ENCODE peak calls at places on chromosomes 7 and 10, in six cellular contexts. D is stomach; O is CD4-positive, alpha-beta memory T cell; P is endodermal cell; C is IMR-90; B is K562. U is an unnamed sample.

GRCh38 chr7:77537136-77537594 is at the start of gene PTPN12:
- DNase-seq in D (no peak), O (no peak), P (no peak), C (no peak), B (no peak), U (no peak)

GRCh38 chr10:34016541-34016940 is 682.1 kb upstream of the NRP1 start:
- DNase-seq in D (no peak), O (no peak), P (no peak), C (no peak), B (no peak), U (no peak)

GRCh38 chr7:2480071-2480410 is 3.8 kb upstream of the GRIFIN start:
- DNase-seq in D (no peak), O (no peak), P (peak), C (peak), B (no peak), U (no peak)

GRCh38 chr10:122786269-122786668 is 59.4 kb downstream of the CUZD1 start:
- DNase-seq in D (no peak), O (no peak), P (peak), C (peak), B (peak), U (no peak)

GRCh38 chr10:113754768-113755167 is 3.3 kb downstream of the PLEKHS1 start:
- DNase-seq in D (no peak), O (no peak), P (peak), C (no peak), B (no peak), U (no peak)

GRCh38 chr7:10821156-10821555 is 152.5 kb upstream of the PHF14 start:
- DNase-seq in D (no peak), O (no peak), P (no peak), C (no peak), B (no peak), U (no peak)

GRCh38 chr10:119445311-119445934 is 97.1 kb downstream of the RGS10 start:
- DNase-seq in D (peak), O (peak), P (peak), C (peak), B (peak), U (peak)

GRCh38 chr10:61897671-61898434 is 3.6 kb upstream of the ARID5B start:
- DNase-seq in D (peak), O (no peak), P (peak), C (peak), B (peak), U (no peak)

GRCh38 chr10:123017421-123018165 is 8.8 kb downstream of the ACADSB start:
- DNase-seq in D (peak), O (no peak), P (peak), C (no peak), B (no peak), U (no peak)

GRCh38 chr10:9792181-9792580 is 1225.5 kb upstream of the CELF2 start:
- DNase-seq in D (no peak), O (no peak), P (no peak), C (peak), B (no peak), U (no peak)

GRCh38 chr10:77201135-77202111 is 436.2 kb downstream of the KCNMA1 start:
- DNase-seq in D (no peak), O (no peak), P (no peak), C (peak), B (no peak), U (no peak)

GRCh38 chr7:103093429-103093828 is 18.5 kb downstream of the ARMC10 start:
- DNase-seq in D (no peak), O (no peak), P (no peak), C (no peak), B (no peak), U (no peak)

GRCh38 chr10:103688451-103688850 is 166.9 kb downstream of the SH3PXD2A start:
- DNase-seq in D (no peak), O (no peak), P (no peak), C (no peak), B (peak), U (no peak)

GRCh38 chr7:30815016-30815854 is 44.0 kb downstream of the MINDY4 start:
- DNase-seq in D (no peak), O (no peak), P (no peak), C (no peak), B (no peak), U (no peak)

GRCh38 chr7:151839511-151839921 is 37.4 kb downstream of the PRKAG2 start:
- DNase-seq in D (no peak), O (no peak), P (no peak), C (no peak), B (no peak), U (no peak)

GRCh38 chr10:86749835-86750234 is 6.6 kb upstream of the BMPR1A start:
- DNase-seq in D (no peak), O (no peak), P (peak), C (no peak), B (no peak), U (no peak)

GRCh38 chr7:106870983-106871410 is 5.9 kb downstream of the PIK3CG start:
- DNase-seq in D (no peak), O (no peak), P (no peak), C (peak), B (peak), U (no peak)

GRCh38 chr10:29881336-29881751 is 178.0 kb downstream of the JCAD start:
- DNase-seq in D (no peak), O (no peak), P (no peak), C (no peak), B (no peak), U (no peak)

GRCh38 chr7:99001482-99002145 is 123.3 kb downstream of the TRRAP start:
- DNase-seq in D (no peak), O (no peak), P (no peak), C (no peak), B (no peak), U (no peak)

GRCh38 chr10:132602610-132603009 is 65.0 kb downstream of the INPP5A start:
- DNase-seq in D (no peak), O (no peak), P (no peak), C (no peak), B (no peak), U (no peak)

GRCh38 chr10:92590623-92591549 is 2.0 kb upstream of the KIF11 start:
- DNase-seq in D (no peak), O (no peak), P (peak), C (peak), B (peak), U (no peak)

GRCh38 chr10:99449023-99449422 is 18.6 kb upstream of the GOT1 start:
- DNase-seq in D (no peak), O (no peak), P (no peak), C (no peak), B (no peak), U (no peak)

GRCh38 chr7:33143996-33144718 is 14.8 kb downstream of the BBS9 start:
- DNase-seq in D (no peak), O (no peak), P (no peak), C (peak), B (no peak), U (no peak)

GRCh38 chr10:28587970-28588290 is 55.0 kb downstream of the WAC start:
- DNase-seq in D (peak), O (no peak), P (no peak), C (peak), B (no peak), U (no peak)

GRCh38 chr7:98555403-98555802 is 61.7 kb upstream of the NPTX2 start:
- DNase-seq in D (no peak), O (no peak), P (no peak), C (no peak), B (no peak), U (no peak)

GRCh38 chr10:92655426-92655825 is 34.3 kb upstream of the HHEX start:
- DNase-seq in D (no peak), O (no peak), P (no peak), C (peak), B (no peak), U (no peak)

GRCh38 chr10:50501899-50502556 is 121.7 kb downstream of the SGMS1 start:
- DNase-seq in D (no peak), O (no peak), P (no peak), C (no peak), B (no peak), U (peak)

GRCh38 chr7:15603124-15603523 is 41.3 kb upstream of the AGMO start:
- DNase-seq in D (no peak), O (no peak), P (no peak), C (no peak), B (no peak), U (no peak)

GRCh38 chr10:71868192-71868697 is 17.2 kb upstream of the PSAP start:
- DNase-seq in D (no peak), O (no peak), P (no peak), C (peak), B (peak), U (no peak)

GRCh38 chr7:56287429-56288138 is 171.4 kb upstream of the NUPR2 start:
- DNase-seq in D (peak), O (no peak), P (no peak), C (no peak), B (no peak), U (no peak)

DNA sequence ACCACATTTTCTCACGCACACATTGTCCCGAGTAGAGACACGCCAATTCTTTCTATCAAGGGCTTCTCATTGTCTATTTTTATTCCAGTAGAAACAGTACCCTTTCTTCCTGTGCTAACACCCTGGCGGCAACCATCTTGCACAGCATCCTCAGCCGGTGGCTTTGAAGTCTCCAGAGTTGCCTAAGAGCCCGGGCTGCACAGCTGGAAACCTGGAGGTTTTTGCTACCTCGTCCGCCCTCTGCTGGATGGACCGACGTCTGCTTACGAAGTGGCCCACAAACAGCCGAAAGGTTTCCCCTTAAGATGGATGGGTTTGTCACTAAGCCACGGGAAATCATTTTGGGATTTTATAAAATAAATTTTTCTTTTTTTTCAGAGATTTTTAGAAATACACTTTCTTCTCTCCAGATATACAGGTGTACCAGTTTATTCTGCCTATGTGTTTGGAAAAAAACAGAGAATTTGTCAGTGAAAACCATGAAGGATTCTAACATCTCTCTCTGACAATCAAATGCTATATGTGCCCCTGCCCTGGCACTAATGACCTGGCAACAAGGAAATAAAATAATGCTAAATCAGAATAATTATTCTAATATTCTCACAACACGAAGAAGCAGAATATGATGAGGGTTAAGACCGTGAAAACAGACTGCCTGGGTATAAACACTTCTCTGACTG is 81.8 kb upstream of the FAM204A start:
- DNase-seq in D (peak), O (peak), P (peak), C (peak), B (peak), U (peak)
- H3K27ac ChIP-seq in D (no peak), O (no peak), P (no peak), C (no peak), B (no peak), U (no peak)

DNA sequence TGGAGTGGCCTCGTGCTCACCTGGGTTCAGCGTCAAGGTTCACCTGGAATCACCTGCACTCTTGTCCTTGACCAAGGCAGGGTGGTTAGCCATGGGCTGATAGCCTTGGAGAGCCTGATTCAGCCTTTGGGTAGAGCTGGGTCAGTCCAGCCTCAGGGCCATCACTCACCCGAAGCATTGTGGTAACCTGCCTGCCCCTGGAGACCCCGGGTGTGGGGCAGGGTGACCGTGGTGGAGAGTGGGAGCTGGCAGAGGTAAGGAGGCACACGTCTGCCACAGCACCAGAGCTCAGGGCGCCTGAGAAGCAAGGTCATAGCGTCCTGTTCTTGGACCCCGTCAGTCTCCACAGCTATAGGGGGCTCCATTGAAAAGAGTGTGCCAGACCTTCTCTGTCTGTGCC is 27.7 kb upstream of the WDFY4 start:
- DNase-seq in D (no peak), O (no peak), P (no peak), C (no peak), B (no peak), U (no peak)
- H3K27ac ChIP-seq in D (no peak), O (no peak), P (no peak), C (no peak), B (no peak), U (no peak)

GRCh38 chr7:50821457-50821977 is 38.8 kb upstream of the GRB10 start:
- DNase-seq in D (no peak), O (no peak), P (no peak), C (peak), B (peak), U (no peak)
- H3K27ac ChIP-seq in D (no peak), O (no peak), P (no peak), C (no peak), B (no peak), U (no peak)

GRCh38 chr10:68871731-68872342 is 29.3 kb upstream of the DDX50 start:
- DNase-seq in D (no peak), O (no peak), P (no peak), C (peak), B (no peak), U (no peak)
- H3K27ac ChIP-seq in D (peak), O (no peak), P (peak), C (no peak), B (no peak), U (no peak)

GRCh38 chr10:58479016-58479415 is 33.7 kb upstream of the BICC1 start:
- DNase-seq in D (no peak), O (no peak), P (no peak), C (no peak), B (no peak), U (no peak)

GRCh38 chr10:58477902-58478301 is 34.8 kb upstream of the BICC1 start:
- DNase-seq in D (no peak), O (no peak), P (no peak), C (peak), B (no peak), U (no peak)

GRCh38 chr10:58473966-58474365 is 38.7 kb upstream of the BICC1 start:
- DNase-seq in D (no peak), O (no peak), P (no peak), C (peak), B (no peak), U (no peak)

GRCh38 chr10:58477122-58477521 is 35.5 kb upstream of the BICC1 start:
- DNase-seq in D (no peak), O (no peak), P (peak), C (peak), B (no peak), U (no peak)

DNA sequence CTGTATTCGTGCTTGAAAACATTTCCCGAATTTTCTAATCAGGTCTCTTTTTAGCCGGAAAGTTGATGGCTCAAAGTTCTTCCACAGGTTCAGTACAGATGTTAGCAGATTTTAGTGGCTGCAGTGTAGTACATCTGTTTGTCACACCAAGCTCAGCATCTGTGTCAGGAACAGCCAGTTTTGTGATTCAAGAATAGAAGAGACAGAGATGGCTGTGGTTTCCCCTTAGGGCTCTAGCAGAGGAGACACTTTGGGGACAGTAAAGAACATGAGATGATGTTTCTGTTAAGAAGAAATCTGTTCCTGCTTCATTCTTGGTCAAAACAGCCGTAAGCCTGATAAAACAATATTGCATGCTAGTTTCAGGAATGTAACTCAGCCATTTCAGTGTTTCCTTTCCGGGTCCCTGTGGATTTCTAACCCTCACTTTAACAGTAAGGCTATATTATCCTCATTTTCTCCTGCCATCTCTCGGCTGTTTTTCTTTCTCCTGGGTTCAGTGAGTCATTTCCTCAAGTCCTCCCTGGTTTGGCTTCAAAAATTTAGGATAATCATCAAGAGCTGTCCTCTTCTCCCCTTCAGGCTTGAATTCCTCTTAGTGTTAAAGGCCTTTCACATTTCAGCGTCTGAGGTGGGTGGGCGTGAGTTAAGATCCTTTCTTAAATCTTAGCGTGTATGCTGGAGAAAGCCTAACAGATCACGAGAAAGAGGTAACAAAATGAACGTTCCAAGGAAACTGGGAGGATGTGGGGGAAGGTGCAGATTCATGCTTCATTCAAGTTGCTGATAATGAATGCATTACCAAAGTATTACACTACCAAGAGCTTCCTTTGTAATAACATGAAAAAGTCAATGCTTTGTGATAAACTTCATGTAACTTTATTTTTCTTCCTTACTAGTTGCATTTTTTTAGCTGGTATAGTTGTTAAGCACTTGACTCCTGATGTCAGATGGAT is 37.1 kb upstream of the BICC1 start:
- DNase-seq in D (no peak), O (no peak), P (no peak), C (peak), B (no peak), U (no peak)
- H3K27ac ChIP-seq in D (no peak), O (no peak), P (no peak), C (peak), B (no peak), U (no peak)

DNA sequence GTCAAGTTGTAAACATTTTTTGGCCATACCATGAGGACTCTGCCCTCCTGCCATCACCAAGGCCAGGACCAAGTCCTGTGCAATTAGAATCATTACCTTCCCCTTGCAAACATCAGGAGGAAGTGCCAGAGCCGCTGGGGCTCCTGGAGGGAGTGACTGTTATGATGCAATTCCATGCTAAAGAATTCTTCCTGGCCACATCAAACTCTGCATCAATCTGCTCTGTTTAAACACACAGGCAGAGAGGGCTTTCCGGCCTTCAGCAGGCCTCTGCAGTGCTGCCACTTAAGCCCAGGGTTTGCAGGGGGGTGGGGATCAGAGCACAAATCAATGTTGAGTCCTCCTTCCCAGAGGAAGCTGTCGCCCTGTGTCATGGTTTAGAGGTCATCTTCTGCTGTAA is 58.1 kb downstream of the CTBP2 start:
- DNase-seq in D (peak), O (no peak), P (no peak), C (peak), B (no peak), U (no peak)
- H3K27ac ChIP-seq in D (no peak), O (no peak), P (no peak), C (peak), B (no peak), U (no peak)

GRCh38 chr10:15719062-15719898 is 442 bp downstream of the ITGA8 start:
- DNase-seq in D (no peak), O (no peak), P (peak), C (no peak), B (no peak), U (peak)
- H3K27ac ChIP-seq in D (peak), O (no peak), P (no peak), C (no peak), B (no peak), U (no peak)

DNA sequence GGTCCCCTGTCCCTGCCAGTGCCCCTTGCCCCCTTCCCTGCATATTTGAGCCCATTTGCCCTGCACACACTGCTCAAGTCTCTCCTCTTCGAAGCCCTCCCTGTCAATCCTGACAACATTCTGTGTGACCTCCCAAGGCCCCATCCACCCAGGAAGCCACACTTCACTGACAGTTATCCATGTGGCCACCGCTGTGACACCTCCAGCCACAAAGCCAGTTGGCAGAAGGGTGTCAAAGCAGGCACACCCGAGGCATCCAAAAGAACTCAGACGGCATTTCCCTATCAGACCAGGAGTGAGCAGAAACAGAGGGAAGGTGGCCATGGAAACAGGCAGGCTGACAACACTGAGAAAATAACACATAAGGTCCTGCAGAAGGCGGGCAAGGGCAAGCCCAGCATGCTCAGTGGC is 4.6 kb downstream of the POLM start:
- DNase-seq in D (no peak), O (no peak), P (no peak), C (no peak), B (no peak), U (no peak)
- H3K27ac ChIP-seq in D (peak), O (no peak), P (no peak), C (no peak), B (no peak), U (no peak)

GRCh38 chr10:73646598-73647041 is 5.3 kb upstream of the MYOZ1 start:
- DNase-seq in D (no peak), O (no peak), P (peak), C (no peak), B (no peak), U (no peak)
- H3K27ac ChIP-seq in D (no peak), O (no peak), P (no peak), C (no peak), B (no peak), U (no peak)

DNA sequence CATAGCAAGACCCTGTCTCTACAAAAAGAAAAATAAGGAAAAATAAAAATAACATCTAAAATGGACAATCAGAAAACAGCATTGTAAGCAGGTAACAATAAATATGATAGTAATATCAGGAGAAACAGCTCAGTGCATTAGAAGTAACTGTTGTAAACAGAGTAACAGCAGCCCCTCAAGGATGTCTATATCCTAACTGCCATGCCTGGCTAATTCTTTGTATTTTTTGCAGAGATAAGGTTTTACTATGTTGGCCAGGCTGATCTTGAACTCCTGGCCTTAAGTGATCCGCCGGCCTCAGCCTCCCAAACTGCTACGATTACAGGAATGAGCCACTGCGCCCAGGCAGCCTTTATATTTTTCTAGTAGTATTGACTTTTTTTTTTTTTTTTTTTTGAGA is 7.5 kb downstream of the SORBS1 start:
- DNase-seq in D (no peak), O (no peak), P (no peak), C (no peak), B (no peak), U (no peak)
- H3K27ac ChIP-seq in D (peak), O (no peak), P (no peak), C (no peak), B (no peak), U (no peak)